ENCODE peak calls at places on chromosomes 5 and 9, in seven cellular contexts. One of them, this sample, is unnamed.
A peak's percentile ranks its signal among the peaks of the same experiment; 100 is the strongest.

GRCh38 chr5:195401-196160 is 4.3 kb downstream of the LRRC14B start:
- DNase-seq in CD8-positive, alpha-beta T cell: peak; percentile 8
- DNase-seq in NCI-H1105 treated with DMSO at 0.1 percent for 48 hours: no peak
- DNase-seq in kidney tubule cell: no peak
- DNase-seq in fibroblast of lung: no peak
- DNase-seq in activated naive CD4-positive, alpha-beta T cell treated with anti-CD3 and anti-CD28 coated beads for 36 hours: no peak
- DNase-seq in NCI-H748 treated with DMSO at 0.1 percent for 48 hours: no peak
- DNase-seq in this sample: no peak

GRCh38 chr5:180402716-180403115 is 49.6 kb upstream of the GFPT2 start:
- DNase-seq in CD8-positive, alpha-beta T cell: no peak
- DNase-seq in fibroblast of lung: no peak
- DNase-seq in activated naive CD4-positive, alpha-beta T cell treated with anti-CD3 and anti-CD28 coated beads for 36 hours: no peak
- DNase-seq in NCI-H1105 treated with DMSO at 0.1 percent for 48 hours: no peak
- DNase-seq in kidney tubule cell: no peak
- DNase-seq in NCI-H748 treated with DMSO at 0.1 percent for 48 hours: no peak
- DNase-seq in this sample: no peak

GRCh38 chr5:169577966-169578365 is 5.6 kb upstream of the SPDL1 start:
- DNase-seq in kidney tubule cell: peak; percentile 18
- DNase-seq in fibroblast of lung: peak; percentile 59
- DNase-seq in NCI-H748 treated with DMSO at 0.1 percent for 48 hours: no peak
- DNase-seq in NCI-H1105 treated with DMSO at 0.1 percent for 48 hours: peak; percentile 3
- DNase-seq in CD8-positive, alpha-beta T cell: no peak
- DNase-seq in activated naive CD4-positive, alpha-beta T cell treated with anti-CD3 and anti-CD28 coated beads for 36 hours: peak; percentile 21
- DNase-seq in this sample: no peak

GRCh38 chr9:37582548-37583157 is 6.5 kb upstream of the FBXO10 start:
- DNase-seq in fibroblast of lung: peak; percentile 64
- DNase-seq in NCI-H748 treated with DMSO at 0.1 percent for 48 hours: no peak
- DNase-seq in NCI-H1105 treated with DMSO at 0.1 percent for 48 hours: peak; percentile 35
- DNase-seq in kidney tubule cell: peak; percentile 62
- DNase-seq in activated naive CD4-positive, alpha-beta T cell treated with anti-CD3 and anti-CD28 coated beads for 36 hours: no peak
- DNase-seq in CD8-positive, alpha-beta T cell: no peak
- DNase-seq in this sample: no peak

GRCh38 chr5:150653145-150653761 is 7.8 kb upstream of the MYOZ3 start:
- DNase-seq in NCI-H1105 treated with DMSO at 0.1 percent for 48 hours: no peak
- DNase-seq in fibroblast of lung: peak; percentile 69
- DNase-seq in CD8-positive, alpha-beta T cell: no peak
- DNase-seq in kidney tubule cell: no peak
- DNase-seq in NCI-H748 treated with DMSO at 0.1 percent for 48 hours: no peak
- DNase-seq in activated naive CD4-positive, alpha-beta T cell treated with anti-CD3 and anti-CD28 coated beads for 36 hours: no peak
- DNase-seq in this sample: no peak

GRCh38 chr9:70093944-70094343 is 50.3 kb downstream of the MAMDC2 start:
- DNase-seq in CD8-positive, alpha-beta T cell: no peak
- DNase-seq in NCI-H748 treated with DMSO at 0.1 percent for 48 hours: peak; percentile 47
- DNase-seq in activated naive CD4-positive, alpha-beta T cell treated with anti-CD3 and anti-CD28 coated beads for 36 hours: no peak
- DNase-seq in NCI-H1105 treated with DMSO at 0.1 percent for 48 hours: peak; percentile 16
- DNase-seq in kidney tubule cell: peak; percentile 27
- DNase-seq in fibroblast of lung: no peak
- DNase-seq in this sample: no peak

GRCh38 chr9:111798786-111799185 is 4.0 kb upstream of the SHOC1 start:
- DNase-seq in fibroblast of lung: peak; percentile 60
- DNase-seq in NCI-H1105 treated with DMSO at 0.1 percent for 48 hours: no peak
- DNase-seq in CD8-positive, alpha-beta T cell: no peak
- DNase-seq in activated naive CD4-positive, alpha-beta T cell treated with anti-CD3 and anti-CD28 coated beads for 36 hours: no peak
- DNase-seq in NCI-H748 treated with DMSO at 0.1 percent for 48 hours: no peak
- DNase-seq in kidney tubule cell: peak; percentile 56
- DNase-seq in this sample: no peak

GRCh38 chr5:42566658-42567313 is 143.5 kb downstream of the GHR start:
- DNase-seq in activated naive CD4-positive, alpha-beta T cell treated with anti-CD3 and anti-CD28 coated beads for 36 hours: no peak
- DNase-seq in NCI-H748 treated with DMSO at 0.1 percent for 48 hours: no peak
- DNase-seq in NCI-H1105 treated with DMSO at 0.1 percent for 48 hours: no peak
- DNase-seq in CD8-positive, alpha-beta T cell: no peak
- DNase-seq in fibroblast of lung: no peak
- DNase-seq in kidney tubule cell: no peak
- DNase-seq in this sample: no peak

GRCh38 chr9:93299418-93300174 is 115.7 kb downstream of the WNK2 start:
- DNase-seq in kidney tubule cell: no peak
- DNase-seq in activated naive CD4-positive, alpha-beta T cell treated with anti-CD3 and anti-CD28 coated beads for 36 hours: no peak
- DNase-seq in NCI-H748 treated with DMSO at 0.1 percent for 48 hours: no peak
- DNase-seq in fibroblast of lung: no peak
- DNase-seq in CD8-positive, alpha-beta T cell: no peak
- DNase-seq in NCI-H1105 treated with DMSO at 0.1 percent for 48 hours: no peak
- DNase-seq in this sample: no peak

This sample was measured in T-cell.